ENCODE peak calls at places on chromosomes 4 and X, in six cellular contexts. V, S, F, Z, I and G are unnamed samples.

GRCh38 chr4:178664636-178665035 is 1222.4 kb upstream of the AGA start:
- DNase-seq in I (no peak), Z (no peak), F (no peak), V (no peak), S (no peak), G (no peak)

GRCh38 chr4:114250439-114250891 is 271.0 kb upstream of the ARSJ start:
- DNase-seq in Z (no peak), I (no peak), F (no peak), V (no peak), S (no peak), G (no peak)

GRCh38 chrX:153821066-153821465 is 9.3 kb downstream of the PDZD4 start:
- DNase-seq in V (no peak), Z (no peak), I (no peak), S (no peak), F (no peak), G (no peak)

GRCh38 chrX:120549483-120550452 is 11.0 kb downstream of the CUL4B start:
- DNase-seq in I (peak; percentile 83), S (no peak), Z (peak; percentile 29), F (no peak), V (peak; percentile 91), G (no peak)

GRCh38 chr4:14096406-14096965 is 469.0 kb upstream of the BOD1L1 start:
- DNase-seq in Z (no peak), I (peak; percentile 43), V (peak; percentile 53), F (no peak), S (no peak), G (no peak)

GRCh38 chrX:100316987-100317386 is 93.1 kb downstream of the PCDH19 start:
- DNase-seq in S (no peak), F (peak; percentile 10), I (no peak), Z (no peak), V (no peak), G (no peak)

GRCh38 chrX:84047339-84047738 is 140.7 kb downstream of the RPS6KA6 start:
- DNase-seq in Z (no peak), S (no peak), I (no peak), V (no peak), F (no peak), G (no peak)

GRCh38 chr4:24988776-24989175 is 42.0 kb downstream of the LGI2 start:
- DNase-seq in Z (no peak), S (no peak), I (peak; percentile 36), V (peak; percentile 71), F (no peak), G (peak; percentile 18)

GRCh38 chr4:87108142-87108546 is 112.3 kb downstream of the KLHL8 start:
- DNase-seq in Z (peak; percentile 55), V (peak; percentile 74), F (no peak), S (no peak), I (peak; percentile 91), G (no peak)

GRCh38 chr4:40238008-40238699 is 41.3 kb downstream of the RHOH start:
- DNase-seq in S (no peak), V (no peak), I (no peak), Z (no peak), F (no peak), G (no peak)

GRCh38 chr4:37138789-37139188 is 105.8 kb upstream of the NWD2 start:
- DNase-seq in Z (no peak), S (no peak), I (no peak), V (no peak), F (no peak), G (no peak)

GRCh38 chrX:2691543-2692220 is 587 bp downstream of the CD99 start:
- DNase-seq in Z (peak; percentile 77), I (no peak), S (no peak), V (peak; percentile 62), F (peak; percentile 77), G (peak; percentile 21)

GRCh38 chr4:78764498-78764961 is 11.6 kb upstream of the BMP2K start:
- DNase-seq in V (peak; percentile 59), I (peak; percentile 59), F (no peak), S (no peak), Z (no peak), G (no peak)

GRCh38 chr4:184046148-184046547 is 141.0 kb downstream of the STOX2 start:
- DNase-seq in F (no peak), Z (no peak), V (no peak), I (no peak), S (no peak), G (no peak)

GRCh38 chr4:106287353-106287969 is 28.5 kb downstream of the TBCK start:
- DNase-seq in V (peak; percentile 84), I (peak; percentile 84), F (no peak), S (no peak), Z (no peak), G (peak; percentile 35)

GRCh38 chr4:165204462-165204830 is 2.9 kb upstream of the KLHL2 start:
- DNase-seq in Z (no peak), V (no peak), I (peak; percentile 49), S (no peak), F (no peak), G (no peak)

GRCh38 chr4:160238790-160239189 is 1135.9 kb downstream of the RAPGEF2 start:
- DNase-seq in S (no peak), V (no peak), Z (no peak), F (no peak), I (no peak), G (no peak)

GRCh38 chrX:42720209-42720608 is 57.8 kb downstream of the PPP1R2C start:
- DNase-seq in I (no peak), V (no peak), S (no peak), F (no peak), Z (no peak), G (no peak)

GRCh38 chr4:186771624-186772023 is 48.0 kb upstream of the FAT1 start:
- DNase-seq in Z (no peak), F (no peak), I (peak; percentile 21), V (no peak), S (no peak), G (no peak)
- TF ChIP-seq CTCF in Z (no peak), F (no peak), I (no peak), V (no peak), S (no peak), G (no peak)

GRCh38 chrX:37315511-37316248 is 33.5 kb upstream of the PRRG1 start:
- DNase-seq in Z (no peak), F (no peak), V (no peak), I (no peak), S (no peak), G (no peak)

DNA sequence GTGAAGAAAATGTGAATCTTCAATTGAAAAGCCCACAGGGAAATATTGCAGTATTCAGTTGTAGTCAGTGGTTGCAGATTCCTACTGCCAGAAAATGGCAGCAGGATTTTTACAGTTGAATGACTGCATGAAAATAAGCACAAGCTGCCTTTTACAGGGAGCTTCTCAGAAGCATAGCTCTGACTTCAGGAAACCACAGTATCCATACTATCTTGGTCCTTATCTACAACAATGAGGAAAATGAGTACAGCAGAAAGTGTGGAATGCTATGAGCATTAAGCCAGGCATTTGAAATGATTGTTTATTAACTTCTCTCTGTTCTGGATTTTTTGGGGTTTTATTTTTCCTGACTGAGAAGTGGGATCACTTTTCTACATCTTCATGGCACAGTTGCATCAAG is 34.6 kb upstream of the PRRG1 start:
- DNase-seq in F (no peak), S (no peak), I (peak; percentile 1), V (peak; percentile 87), Z (no peak), G (no peak)
- TF ChIP-seq CTCF in F (no peak), S (no peak), I (no peak), V (no peak), Z (no peak), G (no peak)

DNA sequence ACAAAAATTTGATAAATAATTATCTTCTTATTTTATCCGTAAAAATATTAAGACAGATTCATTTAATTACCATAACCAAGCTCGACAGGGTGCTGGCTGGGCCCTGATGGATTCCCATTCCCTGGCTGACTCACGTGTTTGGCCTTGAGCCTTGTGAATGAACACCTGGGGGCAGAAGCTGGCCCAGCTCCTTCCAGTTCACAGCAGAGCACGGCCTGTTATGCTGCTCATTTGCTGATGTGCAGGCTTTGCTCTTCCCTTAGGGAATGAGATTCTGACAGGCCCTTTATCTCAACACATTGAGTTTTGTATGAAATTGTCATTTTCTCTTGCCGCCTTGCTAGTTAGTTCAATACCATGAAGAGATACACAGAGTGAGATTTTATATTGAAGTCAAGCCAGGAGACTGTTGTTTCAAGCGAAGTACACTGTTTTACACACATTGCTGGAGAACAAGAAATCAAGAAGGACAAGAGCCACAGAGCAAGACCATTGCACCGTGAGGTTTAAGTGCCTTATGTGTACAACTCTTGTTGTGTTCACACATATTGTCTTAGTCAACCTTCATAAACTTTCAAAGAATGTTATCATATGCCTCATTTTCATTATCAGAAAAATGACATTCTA is 1583.3 kb downstream of the STIM2 start:
- DNase-seq in Z (no peak), F (no peak), I (no peak), V (no peak), S (no peak), G (no peak)
- TF ChIP-seq CTCF in Z (no peak), F (no peak), I (no peak), V (no peak), S (no peak), G (no peak)

GRCh38 chr4:166501941-166502382 is 628.9 kb downstream of the TLL1 start:
- DNase-seq in V (peak; percentile 58), S (no peak), F (no peak), I (no peak), Z (no peak), G (peak; percentile 43)
- TF ChIP-seq CTCF in V (peak; percentile 68), S (no peak), F (no peak), I (no peak), Z (peak; percentile 12), G (no peak)

GRCh38 chrX:102604327-102604726 is 5.0 kb downstream of the ARMCX5 start:
- DNase-seq in S (no peak), V (no peak), Z (no peak), F (no peak), I (no peak), G (no peak)

GRCh38 chrX:102599950-102600579 is 750 bp downstream of the ARMCX5 start:
- DNase-seq in F (no peak), Z (no peak), V (peak; percentile 36), S (no peak), I (peak; percentile 23), G (no peak)

GRCh38 chrX:102599084-102599949 is at the start of gene ARMCX5:
- DNase-seq in V (peak; percentile 88), I (peak; percentile 81), S (peak; percentile 39), Z (peak; percentile 78), F (peak; percentile 51), G (peak; percentile 56)
- TF ChIP-seq CTCF in V (no peak), I (no peak), S (no peak), Z (no peak), F (peak; percentile 28), G (no peak)

DNA sequence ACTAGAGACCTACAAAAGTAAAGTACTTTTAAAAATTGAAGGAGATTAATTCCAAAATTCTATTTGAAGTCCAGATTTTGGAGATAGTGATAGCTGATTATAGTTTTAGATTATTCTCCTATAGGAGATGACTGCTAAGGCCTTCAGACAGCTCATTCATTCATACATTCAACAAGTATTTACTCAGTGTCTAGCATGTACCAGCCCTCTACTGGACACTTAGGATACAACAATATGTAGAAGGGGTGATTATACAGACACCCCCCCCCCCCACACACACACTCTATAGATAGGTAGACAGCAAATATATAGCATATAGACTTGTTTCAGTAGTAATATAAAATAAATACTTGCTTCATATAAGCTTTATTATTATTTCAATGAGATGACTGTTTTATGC is 60.4 kb upstream of the TAF9B start:
- DNase-seq in S (no peak), V (peak; percentile 12), I (no peak), F (no peak), Z (no peak), G (no peak)
- TF ChIP-seq CTCF in S (peak; percentile 32), V (peak; percentile 18), I (no peak), F (peak; percentile 19), Z (no peak), G (peak; percentile 36)

GRCh38 chrX:72621619-72622485 is 49.2 kb upstream of the HDAC8 start:
- DNase-seq in F (no peak), Z (no peak), V (peak; percentile 48), I (peak; percentile 58), S (no peak), G (no peak)
- TF ChIP-seq CTCF in F (no peak), Z (no peak), V (no peak), I (no peak), S (no peak), G (no peak)